ENCODE peak calls at places on chromosomes 6 and 20, in nine cellular contexts. C is bronchial epithelial cell, N is fibroblast of lung, I is tibial artery, D is BE2C, T is NB4, E is brain microvascular endothelial cell, B is choroid plexus epithelial cell, M is fibroblast of pulmonary artery. S is an unnamed sample.

GRCh38 chr6:119129148-119129967 is 50.9 kb upstream of the FAM184A start:
- DNase-seq in C (peak), N (peak), I (no peak), D (no peak), T (peak), E (peak), B (peak), M (peak), S (peak)

GRCh38 chr6:141203902-141204575 is 928.7 kb upstream of the GJE1 start:
- DNase-seq in C (peak), N (peak), I (no peak), D (no peak), T (no peak), E (peak), B (peak), M (peak), S (peak)

GRCh38 chr20:32969356-32970114 is 34.7 kb downstream of the SUN5 start:
- DNase-seq in C (no peak), N (no peak), I (no peak), D (no peak), T (no peak), E (no peak), B (no peak), M (no peak), S (no peak)

GRCh38 chr6:34560366-34561226 is 4.5 kb upstream of the SPDEF start:
- DNase-seq in C (no peak), N (peak), I (no peak), D (peak), T (peak), E (peak), B (peak), M (peak), S (peak)

GRCh38 chr6:44008821-44009370 is 118.4 kb downstream of the MRPL14 start:
- DNase-seq in C (no peak), N (no peak), I (peak), D (no peak), T (no peak), E (no peak), B (no peak), M (no peak), S (no peak)

GRCh38 chr20:4064118-4064962 is 49.0 kb upstream of the RNF24 start:
- DNase-seq in C (peak), N (peak), I (peak), D (peak), T (peak), E (peak), B (peak), M (peak), S (peak)

GRCh38 chr6:37365791-37366190 is 12.0 kb downstream of the RNF8 start:
- DNase-seq in C (peak), N (peak), I (no peak), D (no peak), T (peak), E (no peak), B (peak), M (peak), S (peak)

GRCh38 chr20:64103871-64104666 is 3.3 kb downstream of the NPBWR2 start:
- DNase-seq in C (no peak), N (no peak), I (no peak), D (peak), T (no peak), E (no peak), B (no peak), M (no peak), S (no peak)

GRCh38 chr6:72422126-72422680 is 199.7 kb upstream of the KCNQ5 start:
- DNase-seq in C (peak), N (peak), I (no peak), D (no peak), T (no peak), E (no peak), B (no peak), M (no peak), S (peak)

GRCh38 chr6:145887969-145888368 is 73.4 kb upstream of the FBXO30 start:
- DNase-seq in C (peak), N (no peak), I (peak), D (peak), T (peak), E (peak), B (peak), M (peak), S (no peak)

GRCh38 chr6:38262041-38262440 is 377.7 kb downstream of the BTBD9 start:
- DNase-seq in C (peak), N (peak), I (no peak), D (no peak), T (no peak), E (peak), B (peak), M (peak), S (peak)

GRCh38 chr6:104003803-104004516 is 855.8 kb downstream of the HACE1 start:
- DNase-seq in C (no peak), N (no peak), I (no peak), D (no peak), T (no peak), E (no peak), B (no peak), M (no peak), S (no peak)

GRCh38 chr20:7622399-7622961 is 317.8 kb downstream of the HAO1 start:
- DNase-seq in C (no peak), N (no peak), I (no peak), D (no peak), T (no peak), E (no peak), B (no peak), M (no peak), S (no peak)

GRCh38 chr6:14975124-14975815 is 270.6 kb upstream of the JARID2 start:
- DNase-seq in C (no peak), N (peak), I (no peak), D (no peak), T (peak), E (no peak), B (peak), M (peak), S (peak)

GRCh38 chr6:150180517-150180916 is 37.7 kb downstream of the PPP1R14C start:
- DNase-seq in C (no peak), N (no peak), I (no peak), D (no peak), T (no peak), E (no peak), B (no peak), M (no peak), S (no peak)

GRCh38 chr6:144131248-144131709 is 19.0 kb upstream of the STX11 start:
- DNase-seq in C (peak), N (peak), I (no peak), D (no peak), T (no peak), E (peak), B (peak), M (peak), S (peak)

GRCh38 chr6:38214159-38214558 is 394.6 kb downstream of the ZFAND3 start:
- DNase-seq in C (no peak), N (no peak), I (no peak), D (no peak), T (no peak), E (no peak), B (no peak), M (no peak), S (no peak)

GRCh38 chr20:49385471-49385870 is 97.0 kb downstream of the KCNB1 start:
- DNase-seq in C (peak), N (peak), I (no peak), D (peak), T (peak), E (peak), B (peak), M (peak), S (peak)

GRCh38 chr20:44961868-44962267 is 1.7 kb upstream of the TOMM34 start:
- DNase-seq in C (peak), N (peak), I (no peak), D (peak), T (no peak), E (peak), B (peak), M (peak), S (peak)

GRCh38 chr6:134372603-134373281 is 54.8 kb upstream of the SGK1 start:
- DNase-seq in C (peak), N (peak), I (peak), D (no peak), T (peak), E (peak), B (peak), M (peak), S (peak)

GRCh38 chr20:46350986-46351267 is 42.6 kb upstream of the CDH22 start:
- DNase-seq in C (no peak), N (no peak), I (no peak), D (no peak), T (no peak), E (no peak), B (no peak), M (no peak), S (no peak)

GRCh38 chr6:169048806-169049205 is 204.8 kb downstream of the THBS2 start:
- DNase-seq in C (no peak), N (no peak), I (no peak), D (no peak), T (peak), E (no peak), B (no peak), M (no peak), S (no peak)

GRCh38 chr20:45419188-45420091 is 3.5 kb downstream of the PIGT start:
- DNase-seq in C (peak), N (peak), I (peak), D (no peak), T (no peak), E (peak), B (peak), M (peak), S (peak)

GRCh38 chr6:37429352-37429750 is 3.7 kb upstream of the CMTR1 start:
- DNase-seq in C (no peak), N (no peak), I (no peak), D (no peak), T (peak), E (no peak), B (no peak), M (no peak), S (no peak)

GRCh38 chr6:41604006-41604405 is 34.3 kb upstream of the MDFI start:
- DNase-seq in C (no peak), N (no peak), I (no peak), D (no peak), T (no peak), E (no peak), B (no peak), M (no peak), S (no peak)

GRCh38 chr6:108760158-108761050 is 87.8 kb upstream of the ARMC2 start:
- DNase-seq in C (no peak), N (peak), I (no peak), D (peak), T (peak), E (peak), B (peak), M (peak), S (peak)

DNA sequence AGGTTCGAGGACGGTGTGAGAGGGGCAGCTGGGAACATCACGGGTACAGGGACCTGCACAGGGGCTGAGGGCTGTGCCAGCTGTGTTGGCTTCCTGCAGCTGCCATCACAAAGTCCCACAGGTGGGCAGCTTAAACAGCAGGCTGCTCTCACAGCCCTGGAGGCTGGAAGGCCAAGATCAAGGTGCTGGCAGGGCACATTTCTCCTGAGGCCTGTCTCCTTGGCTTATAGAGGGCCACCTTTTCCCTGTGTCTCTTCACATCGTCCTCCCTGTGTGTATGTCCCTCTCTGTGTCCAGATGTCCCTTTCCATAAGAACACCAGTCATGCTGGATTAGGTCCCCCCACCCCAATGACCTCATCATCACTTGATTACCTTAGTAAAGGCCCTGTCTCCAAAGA is 15.1 kb upstream of the MPC1 start:
- DNase-seq in C (no peak), N (no peak), I (no peak), D (no peak), T (no peak), E (no peak), B (no peak), M (no peak), S (no peak)
- TF ChIP-seq CTCF in C (no peak), N (no peak), I (no peak), D (no peak), T (no peak), E (no peak), B (no peak), M (no peak), S (no peak)

DNA sequence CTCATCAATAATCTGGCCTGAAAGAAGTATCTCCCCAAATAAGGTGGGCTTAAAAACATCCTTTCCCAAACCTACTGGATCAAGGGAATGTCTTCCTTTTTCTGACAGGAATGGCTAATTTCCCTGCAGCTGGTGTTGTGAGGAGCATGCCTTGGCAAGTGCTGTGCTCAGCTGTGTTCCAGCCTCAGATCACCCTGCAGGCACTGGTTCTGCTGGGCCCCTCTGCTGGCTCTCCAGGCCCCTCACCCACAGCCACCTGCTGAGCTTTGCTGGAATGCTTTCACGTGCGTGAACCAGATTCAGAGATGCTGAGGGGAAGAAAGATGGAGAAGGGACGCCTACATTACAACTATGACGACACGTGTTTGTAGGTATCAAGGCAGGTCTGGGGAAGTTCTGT is 71.4 kb upstream of the FOXC1 start:
- DNase-seq in C (no peak), N (no peak), I (no peak), D (no peak), T (no peak), E (no peak), B (no peak), M (no peak), S (no peak)
- TF ChIP-seq CTCF in C (no peak), N (no peak), I (no peak), D (no peak), T (no peak), E (no peak), B (no peak), M (no peak), S (no peak)

GRCh38 chr20:9319687-9320384 is 194.6 kb upstream of the LAMP5 start:
- DNase-seq in C (no peak), N (peak), I (no peak), D (no peak), T (no peak), E (no peak), B (no peak), M (no peak), S (no peak)

GRCh38 chr20:9329356-9330092 is 184.9 kb upstream of the LAMP5 start:
- DNase-seq in C (no peak), N (no peak), I (no peak), D (no peak), T (no peak), E (no peak), B (peak), M (no peak), S (no peak)

DNA sequence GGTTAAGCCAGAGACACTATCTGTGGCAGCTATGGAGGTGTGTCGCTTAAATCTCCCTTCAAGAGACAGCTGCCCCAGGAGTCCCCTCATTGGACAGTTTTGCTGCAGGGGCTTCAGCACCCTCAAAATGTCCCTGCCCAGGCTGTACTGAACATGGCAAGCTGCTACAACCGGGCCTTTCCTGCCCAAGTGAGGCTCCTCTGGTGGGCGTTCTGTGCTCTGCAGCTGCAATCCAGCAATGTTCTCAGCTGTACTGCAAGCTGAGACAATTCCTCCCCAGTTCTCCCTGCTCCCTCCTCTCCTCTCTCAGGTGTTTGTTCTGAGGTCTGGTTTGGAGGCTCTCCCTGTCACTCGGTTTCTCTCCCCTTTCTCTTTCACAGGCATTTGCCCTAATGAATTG is 190.8 kb upstream of the LAMP5 start:
- DNase-seq in C (no peak), N (no peak), I (no peak), D (peak), T (no peak), E (no peak), B (peak), M (peak), S (peak)
- TF ChIP-seq CTCF in C (peak), N (no peak), I (no peak), D (peak), T (peak), E (peak), B (peak), M (peak), S (peak)

DNA sequence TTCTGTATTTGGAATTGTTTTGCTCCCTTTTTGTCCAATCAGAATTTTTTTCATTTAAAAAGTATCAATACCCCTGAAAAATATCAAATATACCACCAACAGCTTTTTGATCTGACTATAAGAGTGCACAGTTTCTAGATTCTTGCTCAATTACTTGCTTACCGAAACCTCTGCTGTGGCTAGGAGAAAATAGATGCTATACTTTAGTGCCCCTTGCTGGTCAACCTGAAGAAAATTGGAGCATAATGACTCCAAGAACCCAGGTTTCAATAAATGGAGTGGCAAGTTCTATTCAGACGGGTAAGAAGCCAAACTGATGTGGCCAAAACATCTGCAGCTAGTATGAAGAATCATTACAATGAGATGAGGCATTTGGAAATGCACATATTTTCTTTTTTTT is 91.4 kb upstream of the SASH1 start:
- DNase-seq in C (peak), N (peak), I (no peak), D (no peak), T (peak), E (peak), B (peak), M (peak), S (peak)
- TF ChIP-seq CTCF in C (peak), N (peak), I (peak), D (peak), T (no peak), E (peak), B (peak), M (peak), S (peak)

GRCh38 chr20:18019068-18019467 is 38.6 kb downstream of the OVOL2 start:
- DNase-seq in C (peak), N (no peak), I (no peak), D (no peak), T (peak), E (peak), B (peak), M (peak), S (no peak)
- TF ChIP-seq CTCF in C (peak), N (peak), I (no peak), D (peak), T (peak), E (peak), B (peak), M (peak), S (peak)

GRCh38 chr6:131950767-131951575 is at the start of gene CCN2:
- DNase-seq in C (peak), N (peak), I (peak), D (peak), T (no peak), E (peak), B (peak), M (peak), S (peak)
- TF ChIP-seq CTCF in C (no peak), N (no peak), I (no peak), D (no peak), T (no peak), E (no peak), B (no peak), M (no peak), S (no peak)

GRCh38 chr20:12956303-12956702 is 52.5 kb upstream of the SPTLC3 start:
- DNase-seq in C (no peak), N (no peak), I (no peak), D (no peak), T (no peak), E (no peak), B (no peak), M (no peak), S (no peak)
- TF ChIP-seq CTCF in C (no peak), N (no peak), I (no peak), D (no peak), T (no peak), E (no peak), B (no peak), M (no peak), S (no peak)

DNA sequence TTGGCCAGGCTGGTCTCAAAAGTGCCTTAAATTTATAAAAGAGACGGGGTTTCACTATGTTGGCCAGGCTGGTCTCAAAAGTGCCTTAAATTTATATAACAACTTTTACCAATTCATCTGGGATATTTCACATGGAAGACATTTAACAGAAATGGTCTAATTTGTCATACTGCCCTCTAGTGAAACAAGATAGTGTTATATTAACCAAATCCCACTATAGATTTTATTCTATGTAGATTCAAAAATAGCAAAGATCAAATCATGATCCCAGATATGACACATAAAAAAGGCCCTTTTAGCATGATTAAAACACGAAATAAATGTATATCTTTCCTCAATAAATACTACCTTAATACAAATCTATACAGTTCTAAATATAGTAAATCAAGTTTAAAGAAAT is 102.8 kb upstream of the TFAP2D start:
- DNase-seq in C (peak), N (no peak), I (no peak), D (no peak), T (peak), E (no peak), B (no peak), M (no peak), S (no peak)
- TF ChIP-seq CTCF in C (peak), N (no peak), I (no peak), D (no peak), T (no peak), E (no peak), B (no peak), M (no peak), S (no peak)